ENCODE peak calls at places on chromosomes 6 and 20, in four cellular contexts. One of them, this sample, is unnamed.

GRCh38 chr6:170393807-170394399 is 87.3 kb downstream of the FAM120B start:
- DNase-seq in GM12878: no peak
- DNase-seq in WTC11: no peak
- DNase-seq in K562: no peak
- DNase-seq in this sample: no peak

GRCh38 chr20:43572891-43573290 is 14.1 kb downstream of the SGK2 start:
- DNase-seq in K562: no peak
- DNase-seq in WTC11: no peak
- DNase-seq in GM12878: no peak
- DNase-seq in this sample: no peak

GRCh38 chr6:72422126-72422680 is 199.7 kb upstream of the KCNQ5 start:
- DNase-seq in K562: no peak
- DNase-seq in GM12878: no peak
- DNase-seq in WTC11: no peak
- DNase-seq in this sample: no peak

GRCh38 chr6:132749111-132749510 is 8.6 kb downstream of the VNN2 start:
- DNase-seq in WTC11: no peak
- DNase-seq in K562: no peak
- DNase-seq in GM12878: no peak
- DNase-seq in this sample: no peak

GRCh38 chr20:48492188-48493070 is 335.4 kb downstream of the PREX1 start:
- DNase-seq in WTC11: no peak
- DNase-seq in K562: no peak
- DNase-seq in GM12878: no peak
- DNase-seq in this sample: no peak

GRCh38 chr6:159691133-159691962 is 1.7 kb downstream of the SOD2 start:
- DNase-seq in K562: peak; percentile 70
- DNase-seq in WTC11: no peak
- DNase-seq in GM12878: peak; percentile 47
- DNase-seq in this sample: peak; percentile 93

GRCh38 chr6:53926505-53926904 is 131.7 kb downstream of the LRRC1 start:
- DNase-seq in GM12878: no peak
- DNase-seq in WTC11: no peak
- DNase-seq in K562: no peak
- DNase-seq in this sample: no peak

GRCh38 chr6:93418448-93419303 is 683 bp downstream of the EPHA7 start:
- DNase-seq in K562: no peak
- DNase-seq in WTC11: peak; percentile 71
- DNase-seq in GM12878: no peak
- DNase-seq in this sample: no peak

GRCh38 chr6:47103931-47104330 is 61.8 kb upstream of the ADGRF1 start:
- DNase-seq in GM12878: no peak
- DNase-seq in WTC11: no peak
- DNase-seq in K562: no peak
- DNase-seq in this sample: no peak

GRCh38 chr20:14406495-14406894 is 69.1 kb upstream of the FLRT3 start:
- DNase-seq in K562: no peak
- DNase-seq in GM12878: no peak
- DNase-seq in WTC11: no peak
- DNase-seq in this sample: peak; percentile 8

GRCh38 chr20:38610521-38610920 is 8.9 kb downstream of the ARHGAP40 start:
- DNase-seq in K562: no peak
- DNase-seq in GM12878: no peak
- DNase-seq in WTC11: no peak
- DNase-seq in this sample: no peak

GRCh38 chr6:2818593-2818992 is 23.1 kb downstream of the SERPINB1 start:
- DNase-seq in GM12878: no peak
- DNase-seq in WTC11: no peak
- DNase-seq in K562: no peak
- DNase-seq in this sample: no peak

GRCh38 chr6:13466304-13467215 is 20.8 kb downstream of the GFOD1 start:
- DNase-seq in GM12878: no peak
- DNase-seq in WTC11: no peak
- DNase-seq in K562: no peak
- DNase-seq in this sample: no peak

GRCh38 chr6:155186052-155186658 is 77.7 kb upstream of the CLDN20 start:
- DNase-seq in GM12878: no peak
- DNase-seq in WTC11: no peak
- DNase-seq in K562: no peak
- DNase-seq in this sample: no peak

GRCh38 chr20:63696311-63696627 is 183 bp upstream of the TNFRSF6B start:
- DNase-seq in GM12878: no peak
- DNase-seq in K562: no peak
- DNase-seq in WTC11: peak; percentile 65
- DNase-seq in this sample: no peak

GRCh38 chr6:72657391-72657790 is 35.5 kb downstream of the KCNQ5 start:
- DNase-seq in K562: no peak
- DNase-seq in WTC11: no peak
- DNase-seq in GM12878: no peak
- DNase-seq in this sample: no peak

GRCh38 chr6:166851426-166851825 is 104.9 kb downstream of the RNASET2 start:
- DNase-seq in WTC11: no peak
- DNase-seq in K562: no peak
- DNase-seq in GM12878: no peak
- DNase-seq in this sample: no peak

GRCh38 chr6:14832427-14832826 is 413.4 kb upstream of the JARID2 start:
- DNase-seq in GM12878: no peak
- DNase-seq in K562: no peak
- DNase-seq in WTC11: no peak
- DNase-seq in this sample: no peak

GRCh38 chr20:43765933-43766332 is 39.1 kb upstream of the GTSF1L start:
- DNase-seq in GM12878: no peak
- DNase-seq in WTC11: no peak
- DNase-seq in K562: no peak
- DNase-seq in this sample: no peak

GRCh38 chr20:14687317-14687716 is 349.9 kb upstream of the FLRT3 start:
- DNase-seq in GM12878: no peak
- DNase-seq in K562: no peak
- DNase-seq in WTC11: no peak
- DNase-seq in this sample: no peak

GRCh38 chr20:21519136-21519584 is 5.3 kb upstream of the NKX2-2 start:
- DNase-seq in K562: no peak
- DNase-seq in GM12878: no peak
- DNase-seq in WTC11: no peak
- DNase-seq in this sample: no peak

GRCh38 chr6:56491606-56492328 is 150.9 kb downstream of the DST start:
- DNase-seq in WTC11: no peak
- DNase-seq in K562: peak; percentile 12
- DNase-seq in GM12878: no peak
- DNase-seq in this sample: no peak

GRCh38 chr6:142946181-142946923 is 1.4 kb upstream of the HIVEP2 start:
- DNase-seq in GM12878: no peak
- DNase-seq in WTC11: peak; percentile 96
- DNase-seq in K562: peak; percentile 83
- DNase-seq in this sample: peak; percentile 87

GRCh38 chr20:44594730-44595129 is 12.4 kb downstream of the PKIG start:
- DNase-seq in GM12878: no peak
- DNase-seq in WTC11: no peak
- DNase-seq in K562: peak; percentile 77
- DNase-seq in this sample: no peak

GRCh38 chr6:32692019-32692418 is 25.6 kb upstream of the HLA-DQB1 start:
- DNase-seq in K562: peak; percentile 45
- DNase-seq in WTC11: no peak
- DNase-seq in GM12878: peak; percentile 50
- DNase-seq in this sample: peak; percentile 35

GRCh38 chr6:105015482-105015881 is 58.6 kb downstream of the LIN28B start:
- DNase-seq in K562: no peak
- DNase-seq in WTC11: no peak
- DNase-seq in GM12878: no peak
- DNase-seq in this sample: no peak

GRCh38 chr6:122789862-122790739 is 1.0 kb downstream of the SMPDL3A start:
- DNase-seq in K562: peak; percentile 30
- DNase-seq in GM12878: no peak
- DNase-seq in WTC11: peak; percentile 42
- DNase-seq in this sample: no peak

GRCh38 chr6:132973556-132973993 is 159.2 kb downstream of the RPS12 start:
- DNase-seq in WTC11: no peak
- DNase-seq in K562: no peak
- DNase-seq in GM12878: no peak
- DNase-seq in this sample: no peak

GRCh38 chr6:101393291-101394251 is at the start of gene GRIK2:
- DNase-seq in K562: peak; percentile 28
- DNase-seq in GM12878: no peak
- DNase-seq in WTC11: peak; percentile 75
- DNase-seq in this sample: no peak

GRCh38 chr6:139175389-139175788 is 40.5 kb downstream of the HECA start:
- DNase-seq in WTC11: no peak
- DNase-seq in GM12878: no peak
- DNase-seq in K562: no peak
- DNase-seq in this sample: no peak

GRCh38 chr20:592506-592905 is 17.6 kb downstream of the TCF15 start:
- DNase-seq in WTC11: no peak
- DNase-seq in GM12878: no peak
- DNase-seq in K562: no peak
- DNase-seq in this sample: no peak

GRCh38 chr6:44564906-44565524 is 177.5 kb downstream of the CDC5L start:
- DNase-seq in GM12878: no peak
- DNase-seq in K562: no peak
- DNase-seq in WTC11: no peak
- DNase-seq in this sample: no peak

GRCh38 chr6:56040271-56040670 is 164.9 kb upstream of the BMP5 start:
- DNase-seq in K562: no peak
- DNase-seq in GM12878: no peak
- DNase-seq in WTC11: no peak
- DNase-seq in this sample: no peak

GRCh38 chr6:44525761-44526351 is 138.3 kb downstream of the CDC5L start:
- DNase-seq in K562: no peak
- DNase-seq in GM12878: no peak
- DNase-seq in WTC11: no peak
- DNase-seq in this sample: no peak

GRCh38 chr20:64044484-64045247 is 4.8 kb downstream of the SOX18 start:
- DNase-seq in GM12878: no peak
- DNase-seq in K562: no peak
- DNase-seq in WTC11: no peak
- DNase-seq in this sample: no peak

GRCh38 chr20:52127309-52127708 is 64.3 kb downstream of the ZFP64 start:
- DNase-seq in GM12878: no peak
- DNase-seq in WTC11: no peak
- DNase-seq in K562: no peak
- DNase-seq in this sample: no peak
- TF ChIP-seq ETV6 in GM12878: no peak
- TF ChIP-seq ETV6 in WTC11: no peak
- TF ChIP-seq ETV6 in K562: no peak
- TF ChIP-seq ETV6 in this sample: no peak

GRCh38 chr20:17757496-17757895 is 57.7 kb downstream of the BANF2 start:
- DNase-seq in WTC11: no peak
- DNase-seq in K562: no peak
- DNase-seq in GM12878: no peak
- DNase-seq in this sample: no peak
- TF ChIP-seq ETV6 in WTC11: no peak
- TF ChIP-seq ETV6 in K562: no peak
- TF ChIP-seq ETV6 in GM12878: no peak
- TF ChIP-seq ETV6 in this sample: no peak

DNA sequence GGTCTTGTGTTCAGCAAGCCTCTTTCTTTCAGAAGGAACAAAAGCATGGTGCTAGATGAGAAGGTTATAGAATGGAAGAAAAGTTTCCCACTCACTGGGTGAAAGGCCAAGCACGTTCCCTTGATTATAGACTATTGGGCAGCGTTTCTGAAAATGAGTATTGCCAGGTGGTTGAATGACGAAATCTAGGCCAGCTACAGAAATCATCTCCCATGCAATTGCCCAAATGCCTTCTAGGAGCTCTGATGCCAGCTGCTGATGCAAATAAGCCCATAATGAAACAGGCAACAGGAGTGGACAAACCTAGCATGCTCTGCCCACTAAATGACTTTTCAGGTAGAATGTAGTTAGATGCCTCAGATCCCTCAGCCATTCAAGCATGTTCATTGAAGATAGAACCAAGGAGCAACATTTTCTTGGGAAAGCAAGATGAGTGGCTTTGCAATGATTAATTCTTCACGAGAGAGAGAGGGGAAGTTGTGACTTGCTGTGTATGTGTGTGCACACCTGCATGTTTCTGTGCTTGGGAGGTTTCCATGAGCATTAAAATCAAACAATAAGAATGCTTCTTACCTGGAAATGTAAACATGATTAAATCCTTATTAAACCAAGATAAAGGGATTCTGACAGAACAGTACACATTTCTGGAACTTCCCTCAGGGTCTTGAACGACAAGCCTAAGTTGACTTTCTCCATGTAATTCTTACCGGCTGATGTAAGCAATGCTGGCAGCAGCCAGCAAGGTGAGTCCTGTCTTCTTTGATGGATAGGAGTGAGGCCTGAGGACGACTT is 43.5 kb downstream of the ADTRP start:
- DNase-seq in WTC11: no peak
- DNase-seq in K562: no peak
- DNase-seq in GM12878: no peak
- DNase-seq in this sample: no peak
- TF ChIP-seq ETV6 in WTC11: no peak
- TF ChIP-seq ETV6 in K562: no peak
- TF ChIP-seq ETV6 in GM12878: no peak
- TF ChIP-seq ETV6 in this sample: no peak

GRCh38 chr6:52872031-52872430 is 31.4 kb upstream of the GSTA5 start:
- DNase-seq in GM12878: no peak
- DNase-seq in K562: no peak
- DNase-seq in WTC11: no peak
- DNase-seq in this sample: no peak
- TF ChIP-seq ETV6 in GM12878: no peak
- TF ChIP-seq ETV6 in K562: no peak
- TF ChIP-seq ETV6 in WTC11: no peak
- TF ChIP-seq ETV6 in this sample: no peak